ENCODE peak calls at places on chromosomes 6 and 20, in seven cellular contexts. T is K562, P is HCT116, F is HepG2, S is H1, D is GM12878, X is SK-N-SH. L is an unnamed sample.

GRCh38 chr6:115750946-115751345 is 309.7 kb downstream of the FRK start:
- DNase-seq in T (no peak), P (no peak), F (no peak), S (no peak), D (no peak), X (no peak), L (no peak)

GRCh38 chr6:352896-353470 is 38.6 kb upstream of the IRF4 start:
- DNase-seq in T (no peak), P (no peak), F (no peak), S (no peak), D (no peak), X (no peak), L (no peak)

GRCh38 chr6:68724054-68724453 is 89.0 kb downstream of the ADGRB3 start:
- DNase-seq in T (no peak), P (no peak), F (no peak), S (no peak), D (no peak), X (no peak), L (no peak)

GRCh38 chr6:116446399-116446798 is 14.8 kb upstream of the CALHM6 start:
- DNase-seq in T (no peak), P (no peak), F (no peak), S (no peak), D (no peak), X (no peak), L (no peak)

GRCh38 chr6:42091718-42092023 is 41.3 kb downstream of the TAF8 start:
- DNase-seq in T (no peak), P (no peak), F (no peak), S (no peak), D (no peak), X (no peak), L (no peak)

GRCh38 chr6:3876131-3876530 is 27.0 kb downstream of the FAM50B start:
- DNase-seq in T (no peak), P (no peak), F (no peak), S (no peak), D (no peak), X (no peak), L (no peak)

GRCh38 chr20:58306421-58307261 is 2.9 kb upstream of the RAB22A start:
- DNase-seq in T (no peak), P (no peak), F (peak; percentile 37), S (no peak), D (peak; percentile 85), X (no peak), L (no peak)

GRCh38 chr6:18990313-18990978 is 603.3 kb downstream of the RNF144B start:
- DNase-seq in T (peak; percentile 66), P (peak; percentile 55), F (peak; percentile 58), S (peak; percentile 92), D (no peak), X (peak; percentile 70), L (peak; percentile 9)

GRCh38 chr20:40682104-40683045 is 6.7 kb downstream of the MAFB start:
- DNase-seq in T (no peak), P (no peak), F (peak; percentile 78), S (peak; percentile 60), D (no peak), X (no peak), L (no peak)

GRCh38 chr20:17059465-17059864 is 167.4 kb upstream of the PCSK2 start:
- DNase-seq in T (no peak), P (peak; percentile 2), F (no peak), S (no peak), D (no peak), X (no peak), L (no peak)

GRCh38 chr6:163707385-163708355 is 293.2 kb downstream of the QKI start:
- DNase-seq in T (no peak), P (no peak), F (no peak), S (no peak), D (no peak), X (no peak), L (peak; percentile 32)

GRCh38 chr20:11274137-11274536 is 600.3 kb upstream of the JAG1 start:
- DNase-seq in T (peak; percentile 3), P (peak; percentile 52), F (peak; percentile 75), S (no peak), D (no peak), X (peak; percentile 67), L (peak; percentile 70)

GRCh38 chr6:119241124-119241491 is 108.5 kb downstream of the MAN1A1 start:
- DNase-seq in T (no peak), P (no peak), F (peak; percentile 31), S (no peak), D (peak; percentile 8), X (no peak), L (no peak)

GRCh38 chr6:136351518-136352106 is 62.0 kb upstream of the BCLAF1 start:
- DNase-seq in T (no peak), P (no peak), F (no peak), S (no peak), D (no peak), X (no peak), L (no peak)

GRCh38 chr6:113530769-113531168 is 326.4 kb upstream of the MARCKS start:
- DNase-seq in T (peak; percentile 4), P (no peak), F (peak; percentile 39), S (no peak), D (no peak), X (no peak), L (no peak)

GRCh38 chr6:113526553-113526952 is 330.6 kb upstream of the MARCKS start:
- DNase-seq in T (no peak), P (no peak), F (no peak), S (no peak), D (no peak), X (no peak), L (peak; percentile 1)

GRCh38 chr6:113529879-113530278 is 327.3 kb upstream of the MARCKS start:
- DNase-seq in T (no peak), P (no peak), F (no peak), S (no peak), D (no peak), X (peak; percentile 23), L (no peak)

GRCh38 chr6:113526995-113527394 is 330.1 kb upstream of the MARCKS start:
- DNase-seq in T (no peak), P (no peak), F (no peak), S (no peak), D (no peak), X (no peak), L (no peak)

DNA sequence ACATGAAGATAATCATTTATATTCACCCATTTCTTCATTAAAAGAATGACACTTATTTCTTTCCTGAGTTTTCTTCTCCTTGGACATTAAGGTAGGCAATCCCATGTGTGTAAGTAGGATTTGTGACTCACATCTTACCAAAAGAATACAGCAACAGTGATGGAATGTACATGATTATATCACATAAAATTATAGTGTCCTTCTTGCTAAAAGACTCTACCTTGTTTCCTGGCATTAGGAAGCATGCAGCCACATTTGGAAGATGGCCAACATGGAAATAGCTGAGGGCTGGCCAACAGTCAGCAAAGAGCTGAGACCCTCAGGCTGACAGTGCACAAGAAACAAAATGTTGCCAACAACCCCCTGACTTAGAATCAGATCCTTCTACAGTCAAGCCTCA is 328.0 kb upstream of the MARCKS start:
- DNase-seq in T (no peak), P (no peak), F (no peak), S (no peak), D (no peak), X (peak; percentile 24), L (no peak)
- TF ChIP-seq JUND in T (no peak), P (no peak), F (no peak), S (no peak), D (no peak), X (peak; percentile 19), L (no peak)

GRCh38 chr6:37357860-37358259 is 4.1 kb downstream of the RNF8 start:
- DNase-seq in T (peak; percentile 4), P (no peak), F (no peak), S (no peak), D (no peak), X (no peak), L (no peak)

GRCh38 chr6:37353761-37354525 is at the start of gene RNF8:
- DNase-seq in T (peak; percentile 99), P (peak; percentile 74), F (peak; percentile 83), S (peak; percentile 95), D (peak; percentile 64), X (peak; percentile 98), L (peak; percentile 87)

GRCh38 chr6:37357288-37357687 is 3.5 kb downstream of the RNF8 start:
- DNase-seq in T (no peak), P (no peak), F (no peak), S (no peak), D (no peak), X (no peak), L (no peak)

GRCh38 chr6:37352384-37352783 is 1.4 kb upstream of the RNF8 start:
- DNase-seq in T (no peak), P (no peak), F (no peak), S (no peak), D (no peak), X (no peak), L (no peak)

DNA sequence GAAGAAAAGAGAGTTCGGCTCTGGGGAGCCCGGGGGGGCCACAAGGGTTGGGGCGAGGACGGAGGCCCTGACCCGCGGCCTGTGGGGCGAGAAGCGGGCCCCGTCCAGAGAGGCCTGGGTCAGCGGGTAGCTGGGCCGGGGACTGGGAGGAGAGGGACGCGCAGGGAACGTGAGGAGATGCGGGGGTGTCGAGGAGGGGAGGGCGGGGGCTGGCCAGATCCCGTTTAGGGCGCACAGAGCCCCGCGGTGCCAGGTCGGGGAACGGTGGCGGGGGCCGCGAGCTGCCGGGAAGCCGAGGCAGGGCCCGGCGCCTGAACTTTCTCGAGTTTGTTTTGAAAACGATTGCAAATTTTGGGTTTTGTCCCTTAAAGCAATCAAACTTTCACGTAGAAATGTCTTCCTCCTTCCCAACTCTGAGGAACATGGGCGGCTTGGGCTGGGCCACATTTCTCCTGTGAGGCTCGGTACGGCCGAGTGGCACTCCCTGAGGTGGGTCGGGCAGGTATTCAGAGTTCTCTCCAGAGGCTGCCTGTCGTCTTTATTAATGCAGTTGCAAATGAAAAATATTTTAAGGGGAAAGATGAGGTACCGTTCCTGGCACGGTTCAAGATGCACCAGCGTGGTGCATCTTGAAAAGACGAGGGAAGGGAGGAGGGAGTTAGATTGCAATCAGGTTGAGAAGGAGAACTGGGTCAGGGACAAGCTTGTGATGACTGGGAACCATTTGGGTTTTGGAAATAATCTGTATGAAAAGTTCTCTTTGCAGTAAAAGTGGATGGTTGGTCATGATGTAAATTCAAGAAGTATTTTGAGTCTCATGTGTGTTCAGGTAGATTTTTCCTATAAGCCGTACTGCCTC is 972 bp downstream of the RNF8 start:
- DNase-seq in T (peak; percentile 70), P (no peak), F (no peak), S (peak; percentile 52), D (no peak), X (peak; percentile 80), L (peak; percentile 19)
- TF ChIP-seq JUND in T (no peak), P (no peak), F (no peak), S (no peak), D (no peak), X (no peak), L (no peak)

GRCh38 chr6:169700296-169700695 is 1.5 kb downstream of the WDR27 start:
- DNase-seq in T (no peak), P (no peak), F (no peak), S (no peak), D (no peak), X (no peak), L (no peak)
- TF ChIP-seq JUND in T (no peak), P (no peak), F (no peak), S (no peak), D (no peak), X (no peak), L (no peak)

DNA sequence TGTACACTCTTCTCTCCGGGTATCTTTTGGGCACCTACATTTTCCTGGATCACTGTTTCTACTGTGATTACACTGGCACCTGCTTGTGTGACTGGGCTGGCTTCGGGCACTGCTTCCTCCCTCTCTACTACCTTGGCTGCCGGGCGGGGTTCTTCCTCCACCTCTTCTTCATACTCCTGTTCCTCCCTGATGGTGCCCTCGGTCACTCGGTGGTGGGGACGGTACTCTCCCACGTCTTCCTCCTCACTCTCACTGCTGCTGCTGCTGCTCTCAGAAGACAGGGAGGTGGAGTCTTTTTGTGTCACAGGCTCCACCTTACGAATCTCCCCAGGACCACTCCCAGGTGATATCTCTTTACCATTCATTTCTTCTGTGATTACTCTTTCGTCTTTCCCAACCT is 42.5 kb downstream of the SMLR1 start:
- DNase-seq in T (no peak), P (no peak), F (no peak), S (no peak), D (no peak), X (no peak), L (no peak)
- TF ChIP-seq JUND in T (no peak), P (no peak), F (no peak), S (no peak), D (no peak), X (no peak), L (no peak)

L was measured in T47D.